ENCODE peak calls at places on chromosomes 12 and 14, in five cellular contexts. One of them, this sample, is unnamed.

GRCh38 chr14:87810711-87811110 is 182.3 kb downstream of the GALC start:
- DNase-seq in nephron progenitor cell: no peak
- DNase-seq in mesothelial cell of epicardium: no peak
- DNase-seq in AG10803: no peak
- DNase-seq in cardiac fibroblast: no peak
- DNase-seq in this sample: no peak

GRCh38 chr12:85357609-85358008 is 77.6 kb downstream of the ALX1 start:
- DNase-seq in nephron progenitor cell: no peak
- DNase-seq in mesothelial cell of epicardium: no peak
- DNase-seq in AG10803: no peak
- DNase-seq in cardiac fibroblast: no peak
- DNase-seq in this sample: no peak

GRCh38 chr14:99382781-99383456 is 97.7 kb downstream of the SETD3 start:
- DNase-seq in nephron progenitor cell: no peak
- DNase-seq in mesothelial cell of epicardium: no peak
- DNase-seq in AG10803: no peak
- DNase-seq in cardiac fibroblast: peak
- DNase-seq in this sample: no peak

GRCh38 chr12:1799882-1800645 is 20.3 kb upstream of the LRTM2 start:
- DNase-seq in nephron progenitor cell: no peak
- DNase-seq in mesothelial cell of epicardium: no peak
- DNase-seq in AG10803: no peak
- DNase-seq in cardiac fibroblast: no peak
- DNase-seq in this sample: no peak

GRCh38 chr12:52146822-52147366 is 44.9 kb downstream of the KRT80 start:
- DNase-seq in nephron progenitor cell: no peak
- DNase-seq in mesothelial cell of epicardium: no peak
- DNase-seq in AG10803: no peak
- DNase-seq in cardiac fibroblast: no peak
- DNase-seq in this sample: no peak

GRCh38 chr12:26431211-26431610 is 235.8 kb downstream of the SSPN start:
- DNase-seq in nephron progenitor cell: no peak
- DNase-seq in mesothelial cell of epicardium: no peak
- DNase-seq in AG10803: no peak
- DNase-seq in cardiac fibroblast: no peak
- DNase-seq in this sample: no peak

GRCh38 chr14:95258754-95259593 is 60.7 kb downstream of the CLMN start:
- DNase-seq in nephron progenitor cell: no peak
- DNase-seq in mesothelial cell of epicardium: no peak
- DNase-seq in AG10803: no peak
- DNase-seq in cardiac fibroblast: peak
- DNase-seq in this sample: no peak

GRCh38 chr12:49294086-49294803 is 702 bp upstream of the PRPH start:
- DNase-seq in nephron progenitor cell: no peak
- DNase-seq in mesothelial cell of epicardium: no peak
- DNase-seq in AG10803: no peak
- DNase-seq in cardiac fibroblast: no peak
- DNase-seq in this sample: no peak

GRCh38 chr12:11705010-11705409 is 55.5 kb downstream of the ETV6 start:
- DNase-seq in nephron progenitor cell: no peak
- DNase-seq in mesothelial cell of epicardium: no peak
- DNase-seq in AG10803: peak
- DNase-seq in cardiac fibroblast: peak
- DNase-seq in this sample: no peak

GRCh38 chr12:117789195-117789912 is 179.4 kb downstream of the KSR2 start:
- DNase-seq in nephron progenitor cell: no peak
- DNase-seq in mesothelial cell of epicardium: no peak
- DNase-seq in AG10803: no peak
- DNase-seq in cardiac fibroblast: no peak
- DNase-seq in this sample: no peak

GRCh38 chr12:132686831-132687210 is 321 bp downstream of the POLE start:
- DNase-seq in nephron progenitor cell: peak
- DNase-seq in mesothelial cell of epicardium: no peak
- DNase-seq in AG10803: no peak
- DNase-seq in cardiac fibroblast: no peak
- DNase-seq in this sample: no peak

GRCh38 chr14:101025656-101026055 is 122.1 kb upstream of the RTL1 start:
- DNase-seq in nephron progenitor cell: no peak
- DNase-seq in mesothelial cell of epicardium: no peak
- DNase-seq in AG10803: no peak
- DNase-seq in cardiac fibroblast: no peak
- DNase-seq in this sample: no peak

GRCh38 chr12:42673535-42673934 is 84.0 kb upstream of the PRICKLE1 start:
- DNase-seq in nephron progenitor cell: no peak
- DNase-seq in mesothelial cell of epicardium: no peak
- DNase-seq in AG10803: no peak
- DNase-seq in cardiac fibroblast: no peak
- DNase-seq in this sample: no peak

GRCh38 chr14:105064721-105065143 is 498 bp downstream of the GPR132 start:
- DNase-seq in nephron progenitor cell: no peak
- DNase-seq in mesothelial cell of epicardium: no peak
- DNase-seq in AG10803: no peak
- DNase-seq in cardiac fibroblast: peak
- DNase-seq in this sample: no peak

GRCh38 chr14:93741556-93742210 is 46.6 kb downstream of the PRIMA1 start:
- DNase-seq in nephron progenitor cell: no peak
- DNase-seq in mesothelial cell of epicardium: no peak
- DNase-seq in AG10803: no peak
- DNase-seq in cardiac fibroblast: no peak
- DNase-seq in this sample: no peak
- TF ChIP-seq CTCF in nephron progenitor cell: no peak
- TF ChIP-seq CTCF in mesothelial cell of epicardium: no peak
- TF ChIP-seq CTCF in AG10803: no peak
- TF ChIP-seq CTCF in cardiac fibroblast: no peak
- TF ChIP-seq CTCF in this sample: no peak

GRCh38 chr12:64236549-64236948 is 14.5 kb upstream of the KICS2 start:
- DNase-seq in nephron progenitor cell: no peak
- DNase-seq in mesothelial cell of epicardium: no peak
- DNase-seq in AG10803: peak
- DNase-seq in cardiac fibroblast: peak
- DNase-seq in this sample: no peak
- TF ChIP-seq CTCF in nephron progenitor cell: no peak
- TF ChIP-seq CTCF in mesothelial cell of epicardium: no peak
- TF ChIP-seq CTCF in AG10803: peak
- TF ChIP-seq CTCF in cardiac fibroblast: peak
- TF ChIP-seq CTCF in this sample: no peak

DNA sequence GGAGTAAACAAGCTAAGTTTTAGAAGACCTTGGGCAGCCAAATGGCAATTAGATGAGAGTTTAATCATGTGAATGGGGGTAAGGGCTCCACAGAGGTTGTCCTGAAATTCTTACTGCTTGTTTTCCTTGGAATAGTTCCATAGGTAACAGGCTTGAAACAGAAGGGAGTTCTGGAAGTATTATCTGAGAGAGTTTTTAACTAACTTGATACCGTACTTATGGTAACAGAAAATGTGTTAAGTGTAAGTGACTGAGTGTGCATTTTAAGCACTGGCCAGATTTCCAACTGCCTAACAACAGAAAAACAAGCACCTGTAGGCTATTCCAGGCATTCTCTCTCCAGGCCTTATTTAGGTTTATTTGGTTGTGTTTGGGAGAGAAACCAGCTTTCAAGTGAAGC is 414.6 kb upstream of the PDE3A start:
- DNase-seq in nephron progenitor cell: no peak
- DNase-seq in mesothelial cell of epicardium: no peak
- DNase-seq in AG10803: no peak
- DNase-seq in cardiac fibroblast: no peak
- DNase-seq in this sample: no peak
- TF ChIP-seq CTCF in nephron progenitor cell: no peak
- TF ChIP-seq CTCF in mesothelial cell of epicardium: no peak
- TF ChIP-seq CTCF in AG10803: no peak
- TF ChIP-seq CTCF in cardiac fibroblast: no peak
- TF ChIP-seq CTCF in this sample: no peak

DNA sequence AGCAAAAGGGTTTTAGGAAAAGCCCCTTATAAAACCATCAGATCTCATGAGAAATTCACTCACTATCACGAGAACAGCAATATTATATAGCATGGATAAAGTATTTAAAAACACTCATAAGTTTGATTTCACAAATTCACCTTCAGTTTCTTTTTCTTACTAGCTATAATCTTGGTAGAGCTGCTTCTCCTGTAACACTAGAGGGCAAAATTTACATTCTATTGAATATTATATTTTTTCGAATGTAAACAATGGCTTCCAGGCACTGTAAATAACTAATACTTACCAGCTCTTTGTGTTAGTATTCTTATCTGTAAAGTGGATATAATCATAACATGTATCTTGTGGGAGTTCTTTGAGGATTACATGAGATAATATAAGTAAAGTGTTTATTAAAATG is 259.6 kb downstream of the CCER1 start:
- DNase-seq in nephron progenitor cell: no peak
- DNase-seq in mesothelial cell of epicardium: no peak
- DNase-seq in AG10803: no peak
- DNase-seq in cardiac fibroblast: peak
- DNase-seq in this sample: no peak
- TF ChIP-seq CTCF in nephron progenitor cell: no peak
- TF ChIP-seq CTCF in mesothelial cell of epicardium: no peak
- TF ChIP-seq CTCF in AG10803: no peak
- TF ChIP-seq CTCF in cardiac fibroblast: peak
- TF ChIP-seq CTCF in this sample: no peak

GRCh38 chr12:29241821-29242591 is 92.9 kb downstream of the FAR2 start:
- DNase-seq in nephron progenitor cell: no peak
- DNase-seq in mesothelial cell of epicardium: no peak
- DNase-seq in AG10803: peak
- DNase-seq in cardiac fibroblast: peak
- DNase-seq in this sample: no peak
- TF ChIP-seq CTCF in nephron progenitor cell: no peak
- TF ChIP-seq CTCF in mesothelial cell of epicardium: no peak
- TF ChIP-seq CTCF in AG10803: peak
- TF ChIP-seq CTCF in cardiac fibroblast: peak
- TF ChIP-seq CTCF in this sample: no peak

GRCh38 chr14:103726474-103726873 is 10.9 kb downstream of the ZFYVE21 start:
- DNase-seq in nephron progenitor cell: no peak
- DNase-seq in mesothelial cell of epicardium: no peak
- DNase-seq in AG10803: no peak
- DNase-seq in cardiac fibroblast: no peak
- DNase-seq in this sample: no peak

GRCh38 chr14:103723176-103724081 is 7.8 kb downstream of the ZFYVE21 start:
- DNase-seq in nephron progenitor cell: no peak
- DNase-seq in mesothelial cell of epicardium: no peak
- DNase-seq in AG10803: peak
- DNase-seq in cardiac fibroblast: no peak
- DNase-seq in this sample: no peak

GRCh38 chr14:103725739-103726395 is 10.3 kb downstream of the ZFYVE21 start:
- DNase-seq in nephron progenitor cell: no peak
- DNase-seq in mesothelial cell of epicardium: no peak
- DNase-seq in AG10803: no peak
- DNase-seq in cardiac fibroblast: no peak
- DNase-seq in this sample: no peak

GRCh38 chr14:103725001-103725682 is 9.5 kb downstream of the ZFYVE21 start:
- DNase-seq in nephron progenitor cell: no peak
- DNase-seq in mesothelial cell of epicardium: no peak
- DNase-seq in AG10803: no peak
- DNase-seq in cardiac fibroblast: no peak
- DNase-seq in this sample: no peak

GRCh38 chr14:103724116-103724515 is 8.5 kb downstream of the ZFYVE21 start:
- DNase-seq in nephron progenitor cell: no peak
- DNase-seq in mesothelial cell of epicardium: no peak
- DNase-seq in AG10803: peak
- DNase-seq in cardiac fibroblast: peak
- DNase-seq in this sample: no peak
- TF ChIP-seq CTCF in nephron progenitor cell: no peak
- TF ChIP-seq CTCF in mesothelial cell of epicardium: no peak
- TF ChIP-seq CTCF in AG10803: no peak
- TF ChIP-seq CTCF in cardiac fibroblast: no peak
- TF ChIP-seq CTCF in this sample: no peak

GRCh38 chr12:114668905-114669304 is 15.1 kb downstream of the TBX3 start:
- DNase-seq in nephron progenitor cell: peak
- DNase-seq in mesothelial cell of epicardium: no peak
- DNase-seq in AG10803: no peak
- DNase-seq in cardiac fibroblast: no peak
- DNase-seq in this sample: no peak

GRCh38 chr12:114669501-114670256 is 14.3 kb downstream of the TBX3 start:
- DNase-seq in nephron progenitor cell: peak
- DNase-seq in mesothelial cell of epicardium: peak
- DNase-seq in AG10803: peak
- DNase-seq in cardiac fibroblast: peak
- DNase-seq in this sample: no peak

GRCh38 chr12:114667669-114668150 is 16.3 kb downstream of the TBX3 start:
- DNase-seq in nephron progenitor cell: no peak
- DNase-seq in mesothelial cell of epicardium: no peak
- DNase-seq in AG10803: no peak
- DNase-seq in cardiac fibroblast: no peak
- DNase-seq in this sample: no peak

GRCh38 chr12:114666746-114667668 is 17.0 kb downstream of the TBX3 start:
- DNase-seq in nephron progenitor cell: peak
- DNase-seq in mesothelial cell of epicardium: peak
- DNase-seq in AG10803: no peak
- DNase-seq in cardiac fibroblast: no peak
- DNase-seq in this sample: no peak

GRCh38 chr12:114668151-114668891 is 15.7 kb downstream of the TBX3 start:
- DNase-seq in nephron progenitor cell: peak
- DNase-seq in mesothelial cell of epicardium: peak
- DNase-seq in AG10803: peak
- DNase-seq in cardiac fibroblast: peak
- DNase-seq in this sample: peak
- TF ChIP-seq CTCF in nephron progenitor cell: peak
- TF ChIP-seq CTCF in mesothelial cell of epicardium: peak
- TF ChIP-seq CTCF in AG10803: peak
- TF ChIP-seq CTCF in cardiac fibroblast: peak
- TF ChIP-seq CTCF in this sample: peak

GRCh38 chr12:108066583-108067234 is 62.4 kb upstream of the WSCD2 start:
- DNase-seq in nephron progenitor cell: no peak
- DNase-seq in mesothelial cell of epicardium: no peak
- DNase-seq in AG10803: no peak
- DNase-seq in cardiac fibroblast: no peak
- DNase-seq in this sample: no peak
- TF ChIP-seq CTCF in nephron progenitor cell: no peak
- TF ChIP-seq CTCF in mesothelial cell of epicardium: no peak
- TF ChIP-seq CTCF in AG10803: no peak
- TF ChIP-seq CTCF in cardiac fibroblast: no peak
- TF ChIP-seq CTCF in this sample: no peak

GRCh38 chr12:7731499-7731898 is 15.7 kb downstream of the CLEC4C start:
- DNase-seq in nephron progenitor cell: peak
- DNase-seq in mesothelial cell of epicardium: no peak
- DNase-seq in AG10803: no peak
- DNase-seq in cardiac fibroblast: no peak
- DNase-seq in this sample: no peak
- TF ChIP-seq CTCF in nephron progenitor cell: no peak
- TF ChIP-seq CTCF in mesothelial cell of epicardium: no peak
- TF ChIP-seq CTCF in AG10803: no peak
- TF ChIP-seq CTCF in cardiac fibroblast: no peak
- TF ChIP-seq CTCF in this sample: no peak